ENCODE peak calls at places on chromosomes 5 and 9, in seven cellular contexts. Y is tibial artery; D is heart left ventricle; P is K562; X is tibial nerve; E is mesendoderm; J is CD8-positive, alpha-beta memory T cell. N is an unnamed sample.

GRCh38 chr5:139799359-139799758 is 3.8 kb downstream of the PSD2 start:
- DNase-seq in Y (no peak), E (no peak), P (no peak), D (no peak), J (no peak), X (no peak), N (no peak)

GRCh38 chr9:33453999-33454660 is 6.7 kb upstream of the AQP3 start:
- DNase-seq in D (no peak), J (no peak), X (no peak), E (no peak), Y (no peak), P (no peak), N (no peak)

GRCh38 chr9:97985058-97985861 is 2.1 kb downstream of the ANP32B start:
- DNase-seq in E (peak), P (peak), Y (peak), X (peak), J (peak), D (peak), N (no peak)

GRCh38 chr5:133111299-133111698 is 59.5 kb downstream of the HSPA4 start:
- DNase-seq in Y (peak), E (peak), J (peak), D (peak), P (peak), X (peak), N (peak)

GRCh38 chr9:130387398-130387797 is 57.4 kb upstream of the ASS1 start:
- DNase-seq in J (no peak), D (no peak), Y (no peak), E (no peak), X (no peak), P (no peak), N (no peak)

GRCh38 chr9:34993502-34994428 is 4.2 kb downstream of the DNAJB5 start:
- DNase-seq in Y (peak), P (no peak), X (peak), E (peak), D (peak), J (no peak), N (no peak)

GRCh38 chr5:138954257-138955012 is 79.3 kb upstream of the LRRTM2 start:
- DNase-seq in D (no peak), J (no peak), X (no peak), E (peak), P (no peak), Y (no peak), N (no peak)

GRCh38 chr9:120183615-120184014 is 396.4 kb downstream of the CDK5RAP2 start:
- DNase-seq in X (no peak), D (no peak), P (no peak), J (no peak), E (no peak), Y (no peak), N (no peak)

GRCh38 chr5:60740322-60740721 is 40.4 kb upstream of the DEPDC1B start:
- DNase-seq in D (no peak), Y (no peak), E (no peak), P (no peak), J (no peak), X (no peak), N (no peak)

GRCh38 chr9:98191615-98192502 is 578 bp downstream of the CORO2A start:
- DNase-seq in Y (no peak), E (peak), X (no peak), J (peak), P (peak), D (no peak), N (peak)

GRCh38 chr5:13143630-13144029 is 800.9 kb downstream of the DNAH5 start:
- DNase-seq in Y (no peak), P (no peak), J (no peak), E (no peak), D (no peak), X (no peak), N (no peak)

GRCh38 chr5:149341846-149342245 is 3.5 kb upstream of the GRPEL2 start:
- DNase-seq in E (no peak), D (no peak), P (no peak), J (no peak), X (no peak), Y (no peak), N (no peak)

GRCh38 chr5:53481354-53481886 is 991 bp downstream of the FST start:
- DNase-seq in E (no peak), Y (no peak), X (no peak), P (peak), D (no peak), J (no peak), N (no peak)

GRCh38 chr5:125026900-125027731 is 280.7 kb upstream of the ZNF608 start:
- DNase-seq in E (peak), P (no peak), D (no peak), J (no peak), Y (no peak), X (no peak), N (no peak)

GRCh38 chr5:147504001-147504400 is 5.9 kb downstream of the DPYSL3 start:
- DNase-seq in D (peak), P (no peak), X (no peak), Y (no peak), J (no peak), E (no peak), N (no peak)
- H3K27ac ChIP-seq in D (no peak), P (no peak), X (no peak), Y (peak), J (no peak), E (no peak), N (no peak)

DNA sequence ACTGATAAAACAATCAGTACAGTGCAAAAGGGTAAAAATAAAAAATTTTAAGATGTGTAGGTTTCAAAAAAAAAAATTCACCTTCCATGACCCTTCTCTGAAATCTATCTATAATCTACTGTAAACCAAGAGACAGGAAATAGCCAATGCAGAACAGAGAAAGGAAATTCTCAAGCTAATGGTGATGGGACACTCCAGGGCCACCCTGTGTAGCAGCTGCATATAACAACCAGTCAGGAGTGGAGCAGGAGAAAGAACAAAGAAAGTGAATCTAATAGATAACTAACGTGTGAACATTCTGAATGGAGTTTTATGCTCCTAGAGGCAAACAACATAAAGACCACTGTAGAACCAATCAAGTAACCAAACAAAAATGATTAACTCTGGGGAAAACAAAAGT is 16.6 kb downstream of the SPTLC1 start:
- DNase-seq in D (no peak), J (no peak), X (no peak), E (peak), P (no peak), Y (no peak), N (no peak)
- H3K27ac ChIP-seq in D (no peak), J (no peak), X (no peak), E (no peak), P (no peak), Y (no peak), N (no peak)

GRCh38 chr9:135552698-135553161 is 6.8 kb downstream of the OBP2A start:
- DNase-seq in Y (no peak), J (no peak), D (no peak), P (peak), X (no peak), E (peak), N (no peak)

GRCh38 chr9:135552021-135552697 is 6.2 kb downstream of the OBP2A start:
- DNase-seq in E (no peak), Y (peak), J (no peak), D (no peak), X (no peak), P (no peak), N (no peak)

GRCh38 chr9:135551456-135551855 is 5.5 kb downstream of the OBP2A start:
- DNase-seq in E (no peak), Y (peak), J (no peak), D (no peak), P (no peak), X (no peak), N (no peak)

GRCh38 chr9:135550344-135550918 is 4.5 kb downstream of the OBP2A start:
- DNase-seq in J (no peak), X (no peak), P (no peak), E (no peak), D (no peak), Y (peak), N (no peak)

DNA sequence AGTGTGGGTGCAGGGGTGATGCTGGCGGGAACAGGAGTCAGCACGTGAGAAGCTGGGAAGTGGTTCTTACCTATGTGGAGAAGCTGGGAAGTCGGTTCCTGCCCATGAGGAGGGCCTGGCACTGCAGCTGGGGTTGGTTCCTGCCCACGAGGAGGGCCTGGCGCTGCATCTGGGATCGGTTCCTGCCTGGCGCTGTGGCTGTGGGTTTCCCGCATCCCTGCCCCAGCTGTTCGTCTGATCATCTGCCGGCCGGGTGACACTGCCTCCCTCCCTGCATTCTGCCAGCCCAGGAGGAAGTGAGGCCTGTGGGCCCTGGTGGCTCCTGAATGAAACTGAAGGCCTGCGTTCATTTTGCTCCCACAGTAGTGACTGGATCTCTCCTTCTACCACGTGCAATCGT is 5.1 kb downstream of the OBP2A start:
- DNase-seq in D (no peak), P (no peak), Y (peak), E (no peak), J (no peak), X (no peak), N (no peak)
- H3K27ac ChIP-seq in D (no peak), P (no peak), Y (no peak), E (no peak), J (no peak), X (no peak), N (no peak)

GRCh38 chr9:138052322-138052615 is 174.7 kb downstream of the CACNA1B start:
- DNase-seq in X (no peak), J (no peak), P (no peak), D (peak), E (no peak), Y (peak), N (no peak)
- H3K27ac ChIP-seq in X (no peak), J (no peak), P (no peak), D (no peak), E (no peak), Y (no peak), N (no peak)

GRCh38 chr9:135135171-135135926 is 47.9 kb downstream of the OLFM1 start:
- DNase-seq in J (no peak), P (no peak), E (peak), D (no peak), X (no peak), Y (no peak), N (no peak)

GRCh38 chr9:135135927-135136311 is 48.5 kb downstream of the OLFM1 start:
- DNase-seq in Y (no peak), D (no peak), P (no peak), E (no peak), J (no peak), X (no peak), N (no peak)

GRCh38 chr9:135136991-135137390 is 49.5 kb downstream of the OLFM1 start:
- DNase-seq in Y (no peak), J (no peak), P (no peak), X (no peak), D (no peak), E (peak), N (no peak)

GRCh38 chr9:135137398-135137832 is 49.9 kb downstream of the OLFM1 start:
- DNase-seq in P (peak), Y (no peak), X (no peak), E (peak), J (no peak), D (no peak), N (no peak)

GRCh38 chr9:135136481-135136880 is 49.0 kb downstream of the OLFM1 start:
- DNase-seq in X (no peak), D (no peak), Y (no peak), E (no peak), P (no peak), J (no peak), N (no peak)
- H3K27ac ChIP-seq in X (no peak), D (no peak), Y (no peak), E (peak), P (no peak), J (no peak), N (no peak)

GRCh38 chr9:103803245-103803644 is 290.9 kb upstream of the SMC2 start:
- DNase-seq in D (no peak), E (no peak), Y (no peak), X (no peak), J (no peak), P (no peak), N (no peak)

GRCh38 chr9:103802068-103802467 is 292.0 kb upstream of the SMC2 start:
- DNase-seq in E (no peak), D (no peak), J (no peak), P (no peak), X (no peak), Y (no peak), N (no peak)

GRCh38 chr9:103799959-103800358 is 294.1 kb upstream of the SMC2 start:
- DNase-seq in J (no peak), P (no peak), X (no peak), Y (no peak), E (no peak), D (no peak), N (no peak)

GRCh38 chr9:103798620-103799019 is 295.5 kb upstream of the SMC2 start:
- DNase-seq in Y (no peak), P (no peak), X (no peak), E (peak), D (no peak), J (no peak), N (no peak)

DNA sequence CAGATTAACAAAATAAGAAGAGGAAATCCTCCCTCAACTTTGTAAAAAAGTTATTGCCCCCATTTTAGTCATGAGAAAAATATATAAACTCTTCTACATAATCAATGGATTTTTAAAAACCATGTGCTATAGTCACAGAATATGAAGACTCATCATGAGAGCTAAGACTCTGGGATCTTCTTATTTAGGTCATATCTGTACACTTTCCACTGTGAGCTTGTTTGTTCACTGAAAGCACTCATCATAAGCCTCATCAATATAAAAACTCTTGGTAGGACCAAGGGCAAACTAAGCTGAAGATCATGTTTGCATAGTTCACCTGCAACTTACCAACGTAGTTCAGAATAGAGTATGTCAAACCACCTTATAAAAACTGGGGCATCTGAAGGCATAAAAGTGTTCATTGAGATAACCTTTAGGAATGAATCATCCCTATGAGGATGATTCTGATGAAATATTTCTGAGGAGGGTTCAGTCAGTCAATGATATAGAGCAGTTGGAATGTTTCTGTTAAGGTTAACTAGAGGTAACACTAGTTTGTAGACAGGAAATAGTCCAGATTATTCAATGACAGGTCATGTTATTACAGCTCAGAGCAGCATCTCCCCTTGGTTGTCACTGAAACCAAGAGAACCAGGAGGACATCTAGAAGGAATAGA is 289.9 kb upstream of the SMC2 start:
- DNase-seq in Y (no peak), J (no peak), X (no peak), P (no peak), E (no peak), D (no peak), N (no peak)
- H3K27ac ChIP-seq in Y (no peak), J (no peak), X (no peak), P (no peak), E (no peak), D (no peak), N (no peak)

GRCh38 chr5:14218897-14219573 is 75.9 kb downstream of the TRIO start:
- DNase-seq in Y (no peak), P (no peak), E (no peak), D (no peak), X (no peak), J (no peak), N (no peak)

GRCh38 chr5:14216902-14217301 is 73.8 kb downstream of the TRIO start:
- DNase-seq in J (no peak), D (no peak), E (peak), Y (no peak), P (no peak), X (no peak), N (no peak)

GRCh38 chr5:14218480-14218879 is 75.3 kb downstream of the TRIO start:
- DNase-seq in D (no peak), J (no peak), P (no peak), E (no peak), X (no peak), Y (no peak), N (no peak)

GRCh38 chr5:14217587-14217986 is 74.4 kb downstream of the TRIO start:
- DNase-seq in P (no peak), X (no peak), E (no peak), J (no peak), Y (no peak), D (no peak), N (no peak)

GRCh38 chr5:14218011-14218410 is 74.9 kb downstream of the TRIO start:
- DNase-seq in J (no peak), D (no peak), E (no peak), X (no peak), P (no peak), Y (no peak), N (no peak)
- H3K27ac ChIP-seq in J (no peak), D (no peak), E (no peak), X (no peak), P (no peak), Y (no peak), N (no peak)

GRCh38 chr9:95204310-95204709 is 113.2 kb downstream of the FANCC start:
- DNase-seq in X (no peak), Y (no peak), P (no peak), D (no peak), J (no peak), E (no peak), N (no peak)

GRCh38 chr9:95204710-95205109 is 112.8 kb downstream of the FANCC start:
- DNase-seq in Y (no peak), D (no peak), E (no peak), X (no peak), J (no peak), P (no peak), N (no peak)

GRCh38 chr9:95202076-95202681 is 115.3 kb downstream of the FANCC start:
- DNase-seq in J (no peak), D (no peak), E (peak), X (no peak), P (no peak), Y (no peak), N (no peak)

GRCh38 chr9:95207403-95207802 is 110.1 kb downstream of the FANCC start:
- DNase-seq in J (no peak), D (no peak), X (no peak), P (no peak), Y (no peak), E (no peak), N (no peak)

GRCh38 chr9:95206143-95206542 is 111.4 kb downstream of the FANCC start:
- DNase-seq in Y (no peak), X (no peak), E (no peak), J (no peak), P (no peak), D (no peak), N (no peak)
- H3K27ac ChIP-seq in Y (no peak), X (no peak), E (no peak), J (no peak), P (no peak), D (no peak), N (no peak)

DNA sequence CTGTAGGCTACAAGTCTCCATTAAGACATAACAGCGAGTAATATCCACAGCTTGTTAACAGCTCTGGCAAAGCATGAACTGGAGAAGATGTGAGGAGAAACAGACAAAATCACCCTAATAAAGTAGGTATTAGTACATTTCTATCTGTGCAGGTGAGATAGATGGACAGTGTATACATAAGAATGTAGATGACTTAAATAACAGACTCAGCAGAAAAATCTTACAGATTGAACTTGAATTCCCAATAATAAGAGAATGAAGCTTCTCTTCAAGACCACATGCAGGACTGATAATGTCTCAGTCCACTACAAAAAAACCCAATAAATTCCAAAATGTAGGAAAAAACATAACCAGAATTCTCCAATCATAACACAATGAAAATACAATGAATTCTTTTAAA is 153.0 kb downstream of the IRX2 start:
- DNase-seq in E (no peak), P (no peak), J (no peak), X (no peak), D (no peak), Y (no peak), N (no peak)
- H3K27ac ChIP-seq in E (no peak), P (no peak), J (no peak), X (no peak), D (no peak), Y (no peak), N (no peak)

DNA sequence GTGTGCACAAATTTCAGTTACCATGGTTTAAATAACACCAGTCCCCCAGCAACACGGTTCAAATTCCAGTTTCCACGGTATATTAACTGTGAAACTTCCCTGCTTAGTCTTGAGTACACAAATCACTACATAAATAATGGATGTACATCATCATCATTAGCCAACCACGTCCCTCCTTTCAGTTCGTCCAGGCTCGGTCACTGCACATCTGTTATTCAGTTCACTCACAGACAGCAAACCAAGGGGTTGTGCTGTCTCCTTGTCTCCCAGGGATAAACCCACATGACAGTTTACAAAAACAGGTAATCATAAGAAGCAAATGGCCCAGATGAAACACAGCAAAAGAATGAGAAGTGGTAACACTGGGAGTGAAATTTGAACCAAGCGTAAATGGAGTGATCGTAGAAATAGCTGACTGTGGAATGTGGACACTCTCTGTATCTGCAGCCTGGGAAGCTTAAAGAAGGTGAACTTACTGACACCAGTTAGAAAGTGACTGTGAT is 61.0 kb upstream of the RAD23B start:
- DNase-seq in J (no peak), P (no peak), D (no peak), Y (no peak), X (no peak), E (peak), N (no peak)
- H3K27ac ChIP-seq in J (no peak), P (no peak), D (no peak), Y (no peak), X (no peak), E (no peak), N (no peak)

N was measured in HL-60.